ENCODE peak calls at places on chromosome 20, in four cellular contexts. U is A549, Y is astrocyte, K is glutamatergic neuron. J is an unnamed sample.
A peak's percentile ranks its signal among the peaks of the same experiment; 100 is the strongest.

GRCh38 chr20:50585678-50586077 is 75.5 kb downstream of the PTPN1 start:
- DNase-seq in K (no peak), U (no peak), Y (no peak), J (no peak)

GRCh38 chr20:33233129-33233774 is 2.5 kb upstream of the BPIFA1 start:
- DNase-seq in K (no peak), Y (no peak), U (no peak), J (peak; percentile 17)

GRCh38 chr20:3446779-3447178 is 24.0 kb upstream of the ATRN start:
- DNase-seq in U (no peak), Y (no peak), K (no peak), J (no peak)

GRCh38 chr20:20085071-20085470 is 32.7 kb downstream of the CFAP61 start:
- DNase-seq in U (no peak), Y (no peak), K (no peak), J (no peak)

GRCh38 chr20:4069741-4070140 is 54.4 kb upstream of the RNF24 start:
- DNase-seq in U (no peak), Y (no peak), K (no peak), J (no peak)

GRCh38 chr20:18466574-18466893 is 296 bp downstream of the DZANK1 start:
- DNase-seq in K (no peak), U (no peak), Y (no peak), J (no peak)

GRCh38 chr20:40008177-40008576 is 680.9 kb downstream of the MAFB start:
- DNase-seq in U (no peak), K (no peak), Y (no peak), J (no peak)

GRCh38 chr20:53413188-53413631 is 180.4 kb downstream of the ZNF217 start:
- DNase-seq in K (peak; percentile 32), U (peak; percentile 59), Y (no peak), J (peak; percentile 52)

DNA sequence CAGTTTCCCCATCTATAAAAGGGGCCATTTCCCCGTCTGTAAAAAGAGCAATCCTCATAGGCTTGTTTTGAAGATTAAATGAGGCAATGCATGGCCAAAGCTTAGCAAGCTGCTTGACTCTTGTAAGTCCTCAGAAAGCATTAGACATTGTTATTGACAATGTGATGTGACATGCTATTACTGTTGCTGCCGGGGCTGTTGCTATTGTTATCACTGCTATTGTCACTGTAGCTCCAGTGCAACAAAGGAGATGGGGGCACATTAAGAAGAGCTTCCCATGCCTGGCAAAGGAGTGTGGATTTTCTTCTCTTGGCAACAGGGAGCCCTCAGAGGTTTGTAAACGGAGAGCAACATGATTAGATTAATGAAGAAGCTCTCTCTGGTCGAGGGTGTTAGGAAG is 33.2 kb upstream of the FAM83D start:
- DNase-seq in K (no peak), Y (no peak), U (no peak), J (no peak)
- TF ChIP-seq CTCF in K (no peak), Y (no peak), U (no peak), J (no peak)

GRCh38 chr20:63441777-63442493 is 30.5 kb downstream of the KCNQ2 start:
- DNase-seq in Y (peak; percentile 12), U (peak; percentile 55), K (peak; percentile 76), J (peak; percentile 77)
- TF ChIP-seq CTCF in Y (no peak), U (peak; percentile 14), K (peak; percentile 27), J (peak; percentile 33)

DNA sequence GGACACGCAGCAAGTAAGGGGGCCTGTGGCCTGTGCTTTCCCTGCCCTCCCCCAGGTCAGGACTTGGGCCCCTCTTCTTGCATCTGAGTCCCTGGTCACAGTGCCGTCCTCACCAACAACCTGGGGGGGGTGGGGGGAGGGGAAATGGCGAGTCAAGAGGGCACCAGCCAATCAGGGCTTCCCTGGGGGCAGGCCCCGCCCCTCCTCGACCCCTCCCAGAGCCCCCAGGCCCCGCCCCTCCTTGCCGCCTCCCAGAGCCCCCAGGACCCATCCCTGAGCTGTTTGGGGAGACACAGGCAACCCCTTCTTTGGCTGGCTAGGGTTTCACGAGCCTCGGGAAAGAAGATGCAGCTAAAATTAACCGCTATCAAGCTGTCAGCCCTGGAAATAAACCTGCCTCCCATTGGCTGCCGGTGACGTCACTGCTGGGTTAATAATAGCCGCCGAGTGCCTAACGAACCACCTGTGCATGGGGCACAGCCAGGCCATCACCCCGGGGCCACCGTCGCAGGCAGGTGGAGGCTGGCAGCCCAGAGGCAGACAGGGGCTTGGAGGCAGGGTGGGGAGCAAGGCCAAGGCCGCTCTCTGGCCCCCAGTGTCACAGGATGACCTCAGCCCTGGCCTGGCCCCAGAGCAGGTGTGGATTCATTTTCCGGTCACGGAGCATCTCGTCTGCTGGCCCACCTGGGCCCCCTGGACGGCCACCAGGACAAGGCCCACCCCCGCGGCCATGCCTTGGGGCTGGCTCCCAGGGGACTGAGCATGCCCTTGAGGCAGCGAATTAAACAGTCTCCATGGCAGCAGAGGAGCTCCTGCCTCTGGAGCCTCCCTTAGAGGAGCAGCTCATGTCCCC is 3.2 kb upstream of the EEF1A2 start:
- DNase-seq in Y (no peak), K (peak; percentile 75), U (no peak), J (no peak)
- TF ChIP-seq CTCF in Y (no peak), K (no peak), U (no peak), J (no peak)

GRCh38 chr20:24111858-24112257 is 123.3 kb upstream of the GGTLC1 start:
- DNase-seq in Y (no peak), K (no peak), U (no peak), J (no peak)
- TF ChIP-seq CTCF in Y (no peak), K (no peak), U (no peak), J (no peak)

GRCh38 chr20:22289442-22289841 is 294.9 kb downstream of the FOXA2 start:
- DNase-seq in Y (no peak), K (no peak), U (no peak), J (no peak)
- TF ChIP-seq CTCF in Y (no peak), K (no peak), U (no peak), J (no peak)

GRCh38 chr20:8720089-8720488 is 348.8 kb upstream of the PLCB4 start:
- DNase-seq in Y (no peak), U (no peak), K (no peak), J (no peak)

GRCh38 chr20:8718214-8718613 is 350.7 kb upstream of the PLCB4 start:
- DNase-seq in K (no peak), Y (no peak), U (no peak), J (no peak)

GRCh38 chr20:8723296-8723695 is 345.6 kb upstream of the PLCB4 start:
- DNase-seq in U (no peak), K (no peak), Y (no peak), J (no peak)

GRCh38 chr20:8722277-8722928 is 346.5 kb upstream of the PLCB4 start:
- DNase-seq in U (peak; percentile 80), Y (peak; percentile 48), K (peak; percentile 22), J (peak; percentile 57)

DNA sequence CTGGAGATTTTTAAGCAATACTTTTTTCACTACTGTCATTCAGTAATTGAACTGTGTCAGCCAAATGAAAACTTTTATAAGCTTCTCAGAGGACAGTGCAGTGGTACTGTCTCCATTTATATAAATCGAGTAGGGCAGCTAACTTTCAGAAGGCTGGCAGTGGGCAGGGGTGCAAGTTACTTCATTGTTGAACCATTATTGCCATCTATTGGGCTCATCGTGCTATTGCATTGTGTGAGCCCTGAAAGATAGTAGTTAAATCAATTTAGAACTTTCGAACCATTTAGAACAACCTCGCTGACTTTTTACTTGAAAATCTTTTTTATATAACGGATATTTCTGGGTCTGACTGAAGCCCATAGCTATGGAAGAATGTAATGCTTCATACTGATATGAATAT is 347.8 kb upstream of the PLCB4 start:
- DNase-seq in U (peak; percentile 64), Y (peak; percentile 33), K (peak; percentile 40), J (peak; percentile 55)
- TF ChIP-seq CTCF in U (peak; percentile 90), Y (peak; percentile 89), K (peak; percentile 68), J (peak; percentile 78)

GRCh38 chr20:62536731-62537401 is 61.1 kb upstream of the GATA5 start:
- DNase-seq in K (no peak), U (no peak), Y (no peak), J (no peak)

GRCh38 chr20:62535964-62536363 is 60.2 kb upstream of the GATA5 start:
- DNase-seq in U (no peak), Y (no peak), K (no peak), J (no peak)

GRCh38 chr20:62539646-62540045 is 63.9 kb upstream of the GATA5 start:
- DNase-seq in Y (no peak), K (no peak), U (no peak), J (no peak)

GRCh38 chr20:62539208-62539607 is 63.4 kb upstream of the GATA5 start:
- DNase-seq in K (no peak), Y (no peak), U (no peak), J (no peak)

GRCh38 chr20:62537649-62538292 is 62.0 kb upstream of the GATA5 start:
- DNase-seq in U (no peak), Y (no peak), K (no peak), J (no peak)
- TF ChIP-seq CTCF in U (no peak), Y (no peak), K (no peak), J (no peak)

GRCh38 chr20:45118028-45118427 is 3.1 kb upstream of the WFDC5 start:
- DNase-seq in Y (no peak), K (no peak), U (no peak), J (no peak)
- TF ChIP-seq CTCF in Y (no peak), K (no peak), U (no peak), J (no peak)